ENCODE peak calls at places on chromosomes 4 and X, in six cellular contexts. V is A549, X is IMR-90, I is spleen, T is heart left ventricle, L is K562. O is an unnamed sample.
A peak's percentile ranks its signal among the peaks of the same experiment; 100 is the strongest.

GRCh38 chr4:8371251-8371995 is 69.1 kb downstream of the ACOX3 start:
- DNase-seq in V (no peak), X (no peak), I (no peak), T (peak; percentile 21), L (no peak), O (no peak)

GRCh38 chr4:180828455-180829018 is 1414.7 kb upstream of the TENM3 start:
- DNase-seq in V (no peak), X (peak; percentile 83), I (no peak), T (no peak), L (no peak), O (peak; percentile 10)

GRCh38 chr4:576991-577498 is 950 bp upstream of the TMEM271 start:
- DNase-seq in V (no peak), X (no peak), I (peak; percentile 43), T (no peak), L (no peak), O (no peak)

GRCh38 chrX:69128573-69128972 is 36.7 kb downstream of the PJA1 start:
- DNase-seq in V (no peak), X (no peak), I (no peak), T (peak; percentile 38), L (peak; percentile 14), O (no peak)

GRCh38 chrX:101057095-101057714 is 5.3 kb upstream of the TRMT2B start:
- DNase-seq in V (no peak), X (peak; percentile 68), I (no peak), T (no peak), L (peak; percentile 60), O (no peak)

GRCh38 chr4:86401826-86402225 is 42.0 kb upstream of the MAPK10 start:
- DNase-seq in V (no peak), X (peak; percentile 19), I (no peak), T (no peak), L (no peak), O (no peak)

GRCh38 chrX:10157032-10157341 is 212 bp downstream of the CLCN4 start:
- DNase-seq in V (no peak), X (no peak), I (no peak), T (no peak), L (no peak), O (no peak)

GRCh38 chrX:136166221-136166855 is 19.0 kb downstream of the FHL1 start:
- DNase-seq in V (no peak), X (peak; percentile 55), I (no peak), T (no peak), L (peak; percentile 15), O (no peak)

GRCh38 chr4:183996868-183997267 is 91.8 kb downstream of the STOX2 start:
- DNase-seq in V (no peak), X (peak; percentile 90), I (no peak), T (no peak), L (no peak), O (no peak)

GRCh38 chrX:73943572-73943899 is 360.4 kb upstream of the ZCCHC13 start:
- DNase-seq in V (no peak), X (no peak), I (no peak), T (no peak), L (no peak), O (no peak)

GRCh38 chrX:39996561-39996960 is 101.2 kb downstream of the BCOR start:
- DNase-seq in V (no peak), X (peak; percentile 31), I (no peak), T (no peak), L (no peak), O (no peak)

GRCh38 chr4:131370846-131371245 is 1778.2 kb upstream of the PCDH10 start:
- DNase-seq in V (no peak), X (no peak), I (no peak), T (no peak), L (no peak), O (no peak)

GRCh38 chrX:140151316-140151715 is 186.0 kb upstream of the CXorf66 start:
- DNase-seq in V (no peak), X (no peak), I (no peak), T (no peak), L (no peak), O (no peak)

GRCh38 chrX:75061701-75062100 is 94.4 kb downstream of the ABCB7 start:
- DNase-seq in V (no peak), X (peak; percentile 0), I (no peak), T (no peak), L (no peak), O (no peak)

GRCh38 chrX:13076176-13076956 is 31.9 kb upstream of the FAM9C start:
- DNase-seq in V (no peak), X (peak; percentile 51), I (no peak), T (no peak), L (no peak), O (no peak)

GRCh38 chr4:118904418-118904817 is 15.8 kb downstream of the SYNPO2 start:
- DNase-seq in V (no peak), X (no peak), I (no peak), T (no peak), L (no peak), O (no peak)

GRCh38 chr4:118898221-118898620 is 9.6 kb downstream of the SYNPO2 start:
- DNase-seq in V (no peak), X (no peak), I (no peak), T (no peak), L (no peak), O (no peak)

GRCh38 chr4:118894034-118894433 is 5.4 kb downstream of the SYNPO2 start:
- DNase-seq in V (no peak), X (no peak), I (no peak), T (peak; percentile 51), L (no peak), O (no peak)

GRCh38 chr4:118898684-118899138 is 10.1 kb downstream of the SYNPO2 start:
- DNase-seq in V (no peak), X (no peak), I (no peak), T (peak; percentile 83), L (no peak), O (no peak)
- TF ChIP-seq POLR2A in V (no peak), X (no peak), I (no peak), T (no peak), L (no peak), O (no peak)

GRCh38 chr4:74014332-74014731 is 15.9 kb upstream of the CXCL5 start:
- DNase-seq in V (no peak), X (peak; percentile 12), I (no peak), T (no peak), L (no peak), O (peak; percentile 18)
- TF ChIP-seq POLR2A in V (no peak), X (no peak), I (no peak), T (no peak), L (no peak), O (no peak)

GRCh38 chrX:149493567-149494562 is 11.2 kb downstream of the IDS start:
- DNase-seq in V (no peak), X (no peak), I (no peak), T (peak; percentile 58), L (peak; percentile 40), O (peak; percentile 12)
- TF ChIP-seq POLR2A in V (no peak), X (no peak), I (no peak), T (no peak), L (no peak), O (no peak)

DNA sequence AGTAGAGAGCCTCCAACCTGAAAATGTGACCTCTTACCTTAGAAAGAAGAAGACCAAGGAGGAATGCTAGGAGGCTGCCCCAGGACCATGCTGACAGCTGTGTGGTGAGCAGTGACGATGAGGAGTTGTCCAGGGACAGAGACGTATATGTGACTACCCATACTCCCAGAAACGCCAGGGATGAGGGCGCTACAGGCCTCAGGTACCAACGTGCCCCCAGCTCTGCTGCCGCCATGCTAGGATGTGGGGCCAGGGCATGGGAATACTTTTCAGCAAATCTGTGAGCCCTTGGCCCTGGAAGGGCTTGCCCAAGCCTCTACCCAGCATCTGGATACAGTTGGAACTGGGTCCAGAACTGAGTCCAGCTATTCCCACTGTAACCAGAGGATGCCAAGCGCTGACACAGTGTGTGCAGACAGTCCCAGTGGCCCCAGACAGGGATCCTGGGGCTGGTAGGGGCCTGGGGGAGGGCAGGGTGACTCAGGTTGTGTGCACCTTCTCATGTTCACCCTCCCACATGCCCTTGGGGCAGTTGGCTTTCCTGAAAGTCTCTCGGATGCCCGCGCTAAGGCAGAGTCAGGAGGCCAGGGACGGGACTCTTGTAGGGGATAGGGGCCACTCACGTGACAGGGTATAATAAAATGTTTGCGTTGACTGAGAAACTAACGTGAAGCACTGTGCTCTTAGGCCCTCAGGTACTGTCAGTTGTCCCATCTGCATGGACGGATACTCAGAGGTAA is 23.9 kb upstream of the FAM193A start:
- DNase-seq in V (no peak), X (no peak), I (no peak), T (no peak), L (no peak), O (no peak)
- TF ChIP-seq POLR2A in V (no peak), X (no peak), I (no peak), T (no peak), L (no peak), O (no peak)

GRCh38 chr4:6783111-6783981 is 819 bp downstream of the KIAA0232 start:
- DNase-seq in V (peak; percentile 73), X (peak; percentile 79), I (peak; percentile 97), T (peak; percentile 93), L (peak; percentile 97), O (peak; percentile 93)
- TF ChIP-seq POLR2A in V (peak; percentile 27), X (peak; percentile 77), I (no peak), T (peak; percentile 73), L (peak; percentile 79), O (peak; percentile 69)

DNA sequence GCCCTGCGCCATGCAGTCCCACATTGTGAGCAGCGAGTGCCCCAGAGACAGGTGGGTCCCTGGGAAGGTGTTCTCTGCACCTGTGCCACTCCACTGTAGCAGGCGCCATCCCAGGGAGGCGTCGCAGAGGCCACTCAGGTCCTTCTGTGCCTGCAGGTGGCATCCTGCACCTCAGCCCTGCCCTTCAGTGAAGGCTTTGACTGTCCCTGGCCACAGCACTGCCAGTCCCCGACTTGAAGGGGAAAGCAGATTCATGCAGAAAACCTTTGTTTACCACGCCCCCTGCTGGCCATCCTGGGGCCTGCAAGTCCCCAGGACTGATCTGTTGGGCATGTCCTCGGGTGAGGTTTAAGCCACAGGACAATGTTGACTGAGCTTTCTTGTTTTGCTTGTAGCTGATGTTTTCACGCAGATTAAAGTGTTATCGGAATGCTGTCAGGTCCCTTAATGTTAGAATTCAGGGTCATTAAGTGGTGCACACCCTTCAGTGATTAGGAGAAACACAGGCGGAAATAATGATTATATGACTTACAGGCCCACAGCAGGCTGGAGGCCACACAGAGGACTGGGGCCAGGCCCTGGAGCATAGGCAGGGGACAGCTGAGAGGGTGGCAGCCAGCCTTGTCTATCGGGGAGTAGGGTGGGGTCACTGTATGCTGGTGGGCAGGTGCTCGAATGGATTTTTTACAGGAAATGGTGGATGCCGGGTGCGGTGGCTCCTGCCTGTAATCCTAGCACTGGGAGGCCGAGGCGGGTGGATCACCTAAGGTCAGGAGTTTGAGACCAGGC is 5.0 kb downstream of the TACC3 start:
- DNase-seq in V (peak; percentile 69), X (peak; percentile 78), I (peak; percentile 97), T (peak; percentile 84), L (peak; percentile 72), O (peak; percentile 87)
- TF ChIP-seq POLR2A in V (no peak), X (no peak), I (no peak), T (no peak), L (no peak), O (no peak)

GRCh38 chr4:30822911-30823529 is 102.9 kb downstream of the PCDH7 start:
- DNase-seq in V (no peak), X (no peak), I (no peak), T (no peak), L (no peak), O (no peak)
- TF ChIP-seq POLR2A in V (no peak), X (no peak), I (no peak), T (no peak), L (no peak), O (no peak)

O was measured in erythroblast.